ENCODE peak calls at places on chromosomes 1 and 21, in eight cellular contexts. O is GM12891; I is Daoy; F is natural killer cell treated with Interleukin-12 subunit alpha and Interleukin-12 subunit beta and Interleukin-15 and Interleukin-18, amount 100 ng/mL, for 72 hours; G is stimulated activated CD4-positive, alpha-beta T cell treated with anti-CD3 and anti-CD28 coated beads, Interleukin-2, amount 100 ng/mL, for 48 hours; U is anterior cingulate cortex; P is body of pancreas; B is mucosa of descending colon. A is an unnamed sample.
A peak's percentile ranks its signal among the peaks of the same experiment; 100 is the strongest.

GRCh38 chr1:37186246-37186756 is 152.0 kb upstream of the GRIK3 start:
- DNase-seq in O (no peak), I (no peak), F (no peak), G (no peak), U (no peak), P (peak; percentile 77), B (no peak), A (no peak)

GRCh38 chr1:1211541-1212511 is 2.1 kb downstream of the TNFRSF4 start:
- DNase-seq in O (no peak), I (no peak), F (no peak), G (no peak), U (no peak), P (no peak), B (no peak), A (peak; percentile 49)

GRCh38 chr1:235473808-235474207 is 30.4 kb downstream of the B3GALNT2 start:
- DNase-seq in O (no peak), I (no peak), F (no peak), G (no peak), U (no peak), P (no peak), B (no peak), A (no peak)

GRCh38 chr1:111592389-111593361 is 26.9 kb upstream of the RAP1A start:
- DNase-seq in O (no peak), I (peak; percentile 97), F (peak; percentile 90), G (peak; percentile 91), U (no peak), P (peak; percentile 87), B (peak; percentile 88), A (peak; percentile 69)

GRCh38 chr1:15956150-15956549 is 19.8 kb downstream of the ZBTB17 start:
- DNase-seq in O (no peak), I (no peak), F (no peak), G (no peak), U (no peak), P (no peak), B (no peak), A (no peak)

GRCh38 chr21:40835179-40835694 is 11.7 kb downstream of the DSCAM start:
- DNase-seq in O (no peak), I (no peak), F (no peak), G (no peak), U (no peak), P (no peak), B (no peak), A (no peak)

GRCh38 chr1:244780311-244780710 is 55.1 kb upstream of the COX20 start:
- DNase-seq in O (no peak), I (no peak), F (no peak), G (no peak), U (no peak), P (no peak), B (no peak), A (no peak)

GRCh38 chr1:172630868-172631267 is 28.0 kb upstream of the FASLG start:
- DNase-seq in O (no peak), I (no peak), F (no peak), G (no peak), U (no peak), P (no peak), B (no peak), A (no peak)

GRCh38 chr1:159261311-159261710 is 40.8 kb upstream of the FCER1A start:
- DNase-seq in O (no peak), I (no peak), F (no peak), G (no peak), U (no peak), P (no peak), B (no peak), A (no peak)

GRCh38 chr1:119675349-119676343 is 27.6 kb upstream of the ZNF697 start:
- DNase-seq in O (no peak), I (peak; percentile 91), F (no peak), G (peak; percentile 75), U (peak; percentile 34), P (peak; percentile 91), B (peak; percentile 98), A (peak; percentile 66)

GRCh38 chr21:14259669-14260458 is 43.9 kb downstream of the RBM11 start:
- DNase-seq in O (no peak), I (peak; percentile 29), F (no peak), G (no peak), U (no peak), P (no peak), B (peak; percentile 42), A (no peak)

GRCh38 chr1:231390071-231390470 is 32.0 kb downstream of the EGLN1 start:
- DNase-seq in O (no peak), I (peak; percentile 52), F (no peak), G (no peak), U (no peak), P (no peak), B (no peak), A (no peak)

GRCh38 chr1:236416165-236416564 is 22.1 kb downstream of the EDARADD start:
- DNase-seq in O (no peak), I (no peak), F (peak; percentile 74), G (no peak), U (no peak), P (no peak), B (no peak), A (peak; percentile 8)

GRCh38 chr21:42213082-42213774 is 5.7 kb upstream of the ABCG1 start:
- DNase-seq in O (no peak), I (no peak), F (no peak), G (no peak), U (no peak), P (no peak), B (no peak), A (no peak)

GRCh38 chr1:222009105-222009730 is 267.3 kb upstream of the DUSP10 start:
- DNase-seq in O (no peak), I (peak; percentile 43), F (no peak), G (no peak), U (no peak), P (peak; percentile 31), B (peak; percentile 22), A (no peak)

GRCh38 chr1:110019790-110020189 is 14.6 kb upstream of the STRIP1 start:
- DNase-seq in O (no peak), I (no peak), F (no peak), G (no peak), U (no peak), P (no peak), B (no peak), A (no peak)

GRCh38 chr1:241799414-241799813 is 48.6 kb upstream of the EXO1 start:
- DNase-seq in O (no peak), I (no peak), F (no peak), G (no peak), U (no peak), P (no peak), B (no peak), A (no peak)

GRCh38 chr1:171653796-171654704 is 1.6 kb upstream of the MYOC start:
- DNase-seq in O (no peak), I (no peak), F (no peak), G (no peak), U (no peak), P (peak; percentile 13), B (no peak), A (peak; percentile 69)

GRCh38 chr1:23020731-23021130 is 1.5 kb downstream of the KDM1A start:
- DNase-seq in O (no peak), I (peak; percentile 21), F (no peak), G (no peak), U (no peak), P (no peak), B (no peak), A (no peak)

GRCh38 chr1:90821793-90822359 is 104.8 kb upstream of the BARHL2 start:
- DNase-seq in O (no peak), I (peak; percentile 27), F (no peak), G (no peak), U (no peak), P (no peak), B (no peak), A (no peak)

GRCh38 chr1:18232052-18232451 is 124.5 kb downstream of the IGSF21 start:
- DNase-seq in O (no peak), I (no peak), F (no peak), G (no peak), U (no peak), P (no peak), B (no peak), A (no peak)

GRCh38 chr1:6991271-6991670 is 206.0 kb downstream of the CAMTA1 start:
- DNase-seq in O (no peak), I (peak; percentile 79), F (no peak), G (no peak), U (no peak), P (no peak), B (no peak), A (no peak)

GRCh38 chr1:184524248-184524647 is 137.4 kb downstream of the C1orf21 start:
- DNase-seq in O (no peak), I (no peak), F (no peak), G (no peak), U (no peak), P (no peak), B (no peak), A (no peak)

GRCh38 chr21:41010981-41011380 is 157.0 kb upstream of the BACE2 start:
- DNase-seq in O (no peak), I (no peak), F (no peak), G (no peak), U (no peak), P (no peak), B (no peak), A (no peak)

GRCh38 chr1:44676484-44677200 is 2.1 kb downstream of the ARMH1 start:
- DNase-seq in O (no peak), I (no peak), F (no peak), G (no peak), U (no peak), P (peak; percentile 36), B (peak; percentile 48), A (no peak)

GRCh38 chr1:164823486-164824279 is 264.7 kb downstream of the PBX1 start:
- DNase-seq in O (no peak), I (peak; percentile 13), F (no peak), G (no peak), U (no peak), P (peak; percentile 18), B (peak; percentile 5), A (no peak)

GRCh38 chr1:76511226-76511625 is 356.1 kb upstream of the ST6GALNAC5 start:
- DNase-seq in O (no peak), I (no peak), F (no peak), G (no peak), U (no peak), P (no peak), B (no peak), A (no peak)

GRCh38 chr1:14784790-14785773 is 186.6 kb downstream of the KAZN start:
- DNase-seq in O (no peak), I (no peak), F (no peak), G (no peak), U (no peak), P (no peak), B (no peak), A (no peak)

GRCh38 chr1:180926164-180926981 is 13.7 kb downstream of the KIAA1614 start:
- DNase-seq in O (no peak), I (peak; percentile 37), F (no peak), G (no peak), U (peak; percentile 56), P (peak; percentile 31), B (peak; percentile 6), A (peak; percentile 46)

GRCh38 chr1:43704838-43705237 is 2.5 kb upstream of the ST3GAL3 start:
- DNase-seq in O (no peak), I (no peak), F (no peak), G (no peak), U (no peak), P (no peak), B (no peak), A (no peak)

GRCh38 chr1:161330346-161330745 is 16.2 kb downstream of the SDHC start:
- DNase-seq in O (no peak), I (peak; percentile 22), F (no peak), G (no peak), U (no peak), P (no peak), B (no peak), A (no peak)

GRCh38 chr1:21539933-21540332 is 30.7 kb downstream of the ALPL start:
- DNase-seq in O (no peak), I (peak; percentile 39), F (no peak), G (no peak), U (no peak), P (peak; percentile 7), B (peak; percentile 35), A (peak; percentile 82)

GRCh38 chr1:18938707-18939070 is 17.8 kb downstream of the IFFO2 start:
- DNase-seq in O (no peak), I (no peak), F (no peak), G (no peak), U (no peak), P (no peak), B (no peak), A (no peak)

A was measured in right lobe of liver.